ENCODE peak calls at places on chromosomes 12 and 14, in five cellular contexts. X, N, W, V and R are unnamed samples.
A peak's percentile ranks its signal among the peaks of the same experiment; 100 is the strongest.

GRCh38 chr14:50007123-50007903 is 109.1 kb downstream of the VCPKMT start:
- DNase-seq in X (no peak), N (no peak), W (no peak), V (no peak), R (no peak)

GRCh38 chr14:97198813-97199212 is 401.6 kb downstream of the VRK1 start:
- DNase-seq in X (no peak), N (no peak), W (no peak), V (no peak), R (no peak)

GRCh38 chr14:105025429-105025828 is 4.5 kb upstream of the CDCA4 start:
- DNase-seq in X (no peak), N (no peak), W (no peak), V (no peak), R (no peak)

GRCh38 chr14:96796851-96797187 is 363 bp upstream of the VRK1 start:
- DNase-seq in X (no peak), N (no peak), W (no peak), V (no peak), R (no peak)

GRCh38 chr14:92877757-92878431 is 45.1 kb upstream of the CHGA start:
- DNase-seq in X (no peak), N (no peak), W (no peak), V (no peak), R (no peak)

GRCh38 chr12:29693962-29694361 is 89.8 kb downstream of the TMTC1 start:
- DNase-seq in X (no peak), N (no peak), W (no peak), V (no peak), R (no peak)

GRCh38 chr12:89239534-89239933 is 112.8 kb downstream of the DUSP6 start:
- DNase-seq in X (no peak), N (no peak), W (no peak), V (no peak), R (no peak)

GRCh38 chr12:113926792-113927191 is 39.3 kb downstream of the RBM19 start:
- DNase-seq in X (no peak), N (no peak), W (no peak), V (no peak), R (no peak)

GRCh38 chr14:61435563-61436337 is 114.4 kb downstream of the PRKCH start:
- DNase-seq in X (no peak), N (no peak), W (no peak), V (no peak), R (no peak)

GRCh38 chr14:61107896-61108295 is 126.9 kb downstream of the SLC38A6 start:
- DNase-seq in X (no peak), N (no peak), W (no peak), V (no peak), R (no peak)

GRCh38 chr12:105107176-105107496 is 395 bp upstream of the WASHC4 start:
- DNase-seq in X (no peak), N (peak; percentile 59), W (no peak), V (no peak), R (no peak)

GRCh38 chr14:69711471-69712216 is 55.3 kb upstream of the SRSF5 start:
- DNase-seq in X (no peak), N (no peak), W (no peak), V (no peak), R (no peak)

GRCh38 chr12:31206038-31206670 is 119.8 kb downstream of the SINHCAF start:
- DNase-seq in X (peak; percentile 35), N (peak; percentile 49), W (no peak), V (no peak), R (no peak)

GRCh38 chr14:31420319-31421081 is at the start of gene HEATR5A:
- DNase-seq in X (peak; percentile 82), N (peak; percentile 95), W (peak; percentile 79), V (peak; percentile 78), R (peak; percentile 76)

GRCh38 chr12:66131067-66131688 is 628 bp upstream of the LLPH start:
- DNase-seq in X (no peak), N (no peak), W (no peak), V (no peak), R (no peak)

GRCh38 chr12:92078167-92079053 is 67.2 kb downstream of the BTG1 start:
- DNase-seq in X (no peak), N (peak; percentile 94), W (no peak), V (no peak), R (no peak)

GRCh38 chr12:131817241-131817640 is 11.0 kb upstream of the MMP17 start:
- DNase-seq in X (no peak), N (no peak), W (no peak), V (no peak), R (no peak)

GRCh38 chr12:82414926-82415325 is 56.6 kb downstream of the METTL25 start:
- DNase-seq in X (no peak), N (no peak), W (no peak), V (no peak), R (no peak)

GRCh38 chr12:97276198-97276580 is 186.4 kb upstream of the RMST start:
- DNase-seq in X (no peak), N (no peak), W (no peak), V (no peak), R (no peak)

GRCh38 chr12:51322452-51322851 is 1.5 kb downstream of the BIN2 start:
- DNase-seq in X (no peak), N (no peak), W (no peak), V (no peak), R (no peak)

GRCh38 chr12:80201908-80202307 is 102.6 kb downstream of the OTOGL start:
- DNase-seq in X (no peak), N (no peak), W (no peak), V (no peak), R (no peak)

GRCh38 chr14:53948181-53948884 is 8.3 kb downstream of the BMP4 start:
- DNase-seq in X (no peak), N (no peak), W (no peak), V (no peak), R (no peak)

GRCh38 chr12:112482734-112483133 is 64.0 kb downstream of the PTPN11 start:
- DNase-seq in X (no peak), N (no peak), W (no peak), V (no peak), R (no peak)

GRCh38 chr14:99841436-99842071 is 48.3 kb downstream of the EML1 start:
- DNase-seq in X (no peak), N (no peak), W (no peak), V (no peak), R (no peak)

GRCh38 chr14:28754209-28754985 is 12.2 kb upstream of the FOXG1 start:
- DNase-seq in X (no peak), N (peak; percentile 49), W (no peak), V (no peak), R (no peak)

GRCh38 chr12:74365178-74365964 is 172.3 kb upstream of the ATXN7L3B start:
- DNase-seq in X (no peak), N (peak; percentile 59), W (no peak), V (no peak), R (no peak)

GRCh38 chr14:30034049-30034635 is 106.5 kb upstream of the PRKD1 start:
- DNase-seq in X (peak; percentile 97), N (no peak), W (no peak), V (no peak), R (no peak)

GRCh38 chr12:69987453-69988102 is 162.6 kb downstream of the MYRFL start:
- DNase-seq in X (no peak), N (peak; percentile 87), W (peak; percentile 32), V (no peak), R (no peak)

GRCh38 chr12:70919597-70920035 is 922 bp downstream of the PTPRR start:
- DNase-seq in X (no peak), N (no peak), W (no peak), V (no peak), R (no peak)

GRCh38 chr12:58503731-58504520 is 416.4 kb downstream of the LRIG3 start:
- DNase-seq in X (peak; percentile 86), N (peak; percentile 36), W (no peak), V (no peak), R (no peak)

GRCh38 chr14:69698572-69698971 is 68.4 kb upstream of the SRSF5 start:
- DNase-seq in X (no peak), N (no peak), W (no peak), V (no peak), R (no peak)

GRCh38 chr12:19964549-19964948 is 403.8 kb upstream of the PDE3A start:
- DNase-seq in X (no peak), N (peak; percentile 51), W (no peak), V (no peak), R (no peak)

GRCh38 chr14:99262977-99263448 is 9.0 kb downstream of the BCL11B start:
- DNase-seq in X (no peak), N (no peak), W (no peak), V (no peak), R (no peak)

GRCh38 chr14:105711841-105712460 is 185.6 kb downstream of the TMEM121 start:
- DNase-seq in X (no peak), N (no peak), W (peak; percentile 8), V (no peak), R (no peak)

GRCh38 chr12:69070319-69071090 is 137.5 kb upstream of the CPM start:
- DNase-seq in X (no peak), N (peak; percentile 69), W (no peak), V (no peak), R (peak; percentile 27)